ENCODE peak calls at places on chromosomes 5 and 9, in seven cellular contexts. One of them, this sample, is unnamed.

GRCh38 chr5:175789670-175790069 is 81.7 kb upstream of the CPLX2 start:
- DNase-seq in CD8-positive, alpha-beta T cell: no peak
- DNase-seq in colonic mucosa: no peak
- DNase-seq in kidney tubule cell: no peak
- DNase-seq in T-helper 9 cell: no peak
- DNase-seq in dermis microvascular lymphatic vessel endothelial cell: no peak
- DNase-seq in ELR: no peak
- DNase-seq in this sample: no peak

GRCh38 chr9:97508852-97509251 is 7.4 kb downstream of the TMOD1 start:
- DNase-seq in dermis microvascular lymphatic vessel endothelial cell: no peak
- DNase-seq in T-helper 9 cell: no peak
- DNase-seq in ELR: no peak
- DNase-seq in CD8-positive, alpha-beta T cell: no peak
- DNase-seq in kidney tubule cell: no peak
- DNase-seq in colonic mucosa: no peak
- DNase-seq in this sample: no peak

GRCh38 chr5:9515451-9515850 is 30.4 kb downstream of the SEMA5A start:
- DNase-seq in kidney tubule cell: no peak
- DNase-seq in CD8-positive, alpha-beta T cell: no peak
- DNase-seq in dermis microvascular lymphatic vessel endothelial cell: no peak
- DNase-seq in colonic mucosa: no peak
- DNase-seq in T-helper 9 cell: no peak
- DNase-seq in ELR: no peak
- DNase-seq in this sample: no peak

GRCh38 chr9:91273853-91274552 is 87.7 kb downstream of the AUH start:
- DNase-seq in T-helper 9 cell: no peak
- DNase-seq in kidney tubule cell: peak
- DNase-seq in dermis microvascular lymphatic vessel endothelial cell: no peak
- DNase-seq in CD8-positive, alpha-beta T cell: no peak
- DNase-seq in colonic mucosa: no peak
- DNase-seq in ELR: peak
- DNase-seq in this sample: peak

GRCh38 chr9:88291853-88292252 is 96.4 kb upstream of the SPIN1 start:
- DNase-seq in kidney tubule cell: no peak
- DNase-seq in CD8-positive, alpha-beta T cell: no peak
- DNase-seq in dermis microvascular lymphatic vessel endothelial cell: no peak
- DNase-seq in T-helper 9 cell: no peak
- DNase-seq in ELR: no peak
- DNase-seq in colonic mucosa: no peak
- DNase-seq in this sample: no peak

GRCh38 chr9:109409998-109410397 is 88.1 kb downstream of the PTPN3 start:
- DNase-seq in colonic mucosa: no peak
- DNase-seq in ELR: peak
- DNase-seq in CD8-positive, alpha-beta T cell: no peak
- DNase-seq in kidney tubule cell: no peak
- DNase-seq in T-helper 9 cell: no peak
- DNase-seq in dermis microvascular lymphatic vessel endothelial cell: no peak
- DNase-seq in this sample: no peak

GRCh38 chr9:27866741-27867140 is 293.5 kb upstream of the C9orf72 start:
- DNase-seq in kidney tubule cell: no peak
- DNase-seq in CD8-positive, alpha-beta T cell: no peak
- DNase-seq in colonic mucosa: no peak
- DNase-seq in dermis microvascular lymphatic vessel endothelial cell: no peak
- DNase-seq in T-helper 9 cell: no peak
- DNase-seq in ELR: no peak
- DNase-seq in this sample: no peak

GRCh38 chr9:131874916-131875670 is 135.2 kb upstream of the RAPGEF1 start:
- DNase-seq in ELR: no peak
- DNase-seq in colonic mucosa: no peak
- DNase-seq in dermis microvascular lymphatic vessel endothelial cell: no peak
- DNase-seq in T-helper 9 cell: no peak
- DNase-seq in kidney tubule cell: no peak
- DNase-seq in CD8-positive, alpha-beta T cell: no peak
- DNase-seq in this sample: no peak

GRCh38 chr9:96417610-96418073 is 528 bp downstream of the ZNF367 start:
- DNase-seq in ELR: no peak
- DNase-seq in CD8-positive, alpha-beta T cell: no peak
- DNase-seq in T-helper 9 cell: no peak
- DNase-seq in dermis microvascular lymphatic vessel endothelial cell: no peak
- DNase-seq in kidney tubule cell: no peak
- DNase-seq in colonic mucosa: peak
- DNase-seq in this sample: peak

GRCh38 chr9:130890869-130891698 is 5.5 kb downstream of the QRFP start:
- DNase-seq in colonic mucosa: no peak
- DNase-seq in CD8-positive, alpha-beta T cell: no peak
- DNase-seq in T-helper 9 cell: no peak
- DNase-seq in dermis microvascular lymphatic vessel endothelial cell: no peak
- DNase-seq in kidney tubule cell: no peak
- DNase-seq in ELR: no peak
- DNase-seq in this sample: no peak

GRCh38 chr9:79185866-79186265 is 385.9 kb upstream of the TLE4 start:
- DNase-seq in T-helper 9 cell: no peak
- DNase-seq in CD8-positive, alpha-beta T cell: no peak
- DNase-seq in colonic mucosa: no peak
- DNase-seq in ELR: no peak
- DNase-seq in kidney tubule cell: no peak
- DNase-seq in dermis microvascular lymphatic vessel endothelial cell: no peak
- DNase-seq in this sample: peak

GRCh38 chr9:18979367-18979766 is 53.6 kb downstream of the SAXO1 start:
- DNase-seq in T-helper 9 cell: no peak
- DNase-seq in CD8-positive, alpha-beta T cell: no peak
- DNase-seq in ELR: peak
- DNase-seq in kidney tubule cell: peak
- DNase-seq in dermis microvascular lymphatic vessel endothelial cell: no peak
- DNase-seq in colonic mucosa: no peak
- DNase-seq in this sample: peak

GRCh38 chr9:76756273-76756650 is 8.0 kb upstream of the PCA3 start:
- DNase-seq in kidney tubule cell: peak
- DNase-seq in dermis microvascular lymphatic vessel endothelial cell: no peak
- DNase-seq in T-helper 9 cell: no peak
- DNase-seq in ELR: peak
- DNase-seq in CD8-positive, alpha-beta T cell: no peak
- DNase-seq in colonic mucosa: peak
- DNase-seq in this sample: peak

GRCh38 chr5:91180506-91180905 is 202.6 kb downstream of the ARRDC3 start:
- DNase-seq in kidney tubule cell: peak
- DNase-seq in dermis microvascular lymphatic vessel endothelial cell: no peak
- DNase-seq in T-helper 9 cell: no peak
- DNase-seq in CD8-positive, alpha-beta T cell: no peak
- DNase-seq in colonic mucosa: no peak
- DNase-seq in ELR: no peak
- DNase-seq in this sample: no peak

GRCh38 chr5:756865-757345 is 27.6 kb downstream of the ZDHHC11B start:
- DNase-seq in dermis microvascular lymphatic vessel endothelial cell: no peak
- DNase-seq in CD8-positive, alpha-beta T cell: no peak
- DNase-seq in kidney tubule cell: no peak
- DNase-seq in colonic mucosa: peak
- DNase-seq in ELR: no peak
- DNase-seq in T-helper 9 cell: peak
- DNase-seq in this sample: no peak